ENCODE peak calls at places on chromosomes 7 and 10, in four cellular contexts. V is stomach, A is ovary, O is MM.1S. Z is an unnamed sample. For H3K4me1, the result is how much of the 10 kb centered on the place peaks cover.

GRCh38 chr7:34760271-34760670 is 102.3 kb downstream of the NPSR1 start:
- DNase-seq in V (no peak), A (no peak), O (no peak), Z (no peak)

GRCh38 chr7:7129381-7129780 is 53.0 kb upstream of the C1GALT1 start:
- DNase-seq in V (no peak), A (no peak), O (no peak), Z (no peak)

GRCh38 chr7:134605978-134606923 is 40.4 kb upstream of the BPGM start:
- DNase-seq in V (peak), A (peak), O (peak), Z (peak)

GRCh38 chr10:105545101-105545500 is 904.0 kb downstream of the SORCS3 start:
- DNase-seq in V (no peak), A (no peak), O (no peak), Z (no peak)

GRCh38 chr7:12549106-12549505 is 21.4 kb upstream of the SCIN start:
- DNase-seq in V (no peak), A (no peak), O (no peak), Z (no peak)

GRCh38 chr7:105202561-105203130 is 186.1 kb downstream of the SRPK2 start:
- DNase-seq in V (no peak), A (no peak), O (no peak), Z (no peak)

GRCh38 chr7:75599244-75599771 is 107.2 kb downstream of the SPDYE5 start:
- DNase-seq in V (no peak), A (no peak), O (no peak), Z (no peak)

GRCh38 chr10:126373982-126374381 is 14.3 kb downstream of the ADAM12 start:
- DNase-seq in V (no peak), A (no peak), O (no peak), Z (no peak)

GRCh38 chr10:71776528-71776927 is 3.2 kb upstream of the VSIR start:
- DNase-seq in V (no peak), A (no peak), O (no peak), Z (no peak)

GRCh38 chr10:89378006-89378627 is at the start of gene IFIT1B:
- DNase-seq in V (no peak), A (no peak), O (no peak), Z (no peak)

GRCh38 chr10:123808873-123809272 is 82.7 kb downstream of the CPXM2 start:
- DNase-seq in V (no peak), A (no peak), O (no peak), Z (no peak)

GRCh38 chr7:130189281-130189782 is 15.9 kb downstream of the TMEM209 start:
- DNase-seq in V (no peak), A (no peak), O (no peak), Z (no peak)

GRCh38 chr10:100999742-101000601 is at the start of gene LZTS2:
- DNase-seq in V (peak), A (peak), O (peak), Z (no peak)

GRCh38 chr10:113179270-113179669 is 229.2 kb downstream of the TCF7L2 start:
- DNase-seq in V (no peak), A (no peak), O (no peak), Z (no peak)

GRCh38 chr10:35641430-35642015 is 573 bp downstream of the FZD8 start:
- DNase-seq in V (peak), A (no peak), O (peak), Z (no peak)

GRCh38 chr10:31760674-31761081 is 168.0 kb downstream of the ARHGAP12 start:
- DNase-seq in V (no peak), A (no peak), O (no peak), Z (no peak)

GRCh38 chr10:31759124-31759798 is 169.4 kb downstream of the ARHGAP12 start:
- DNase-seq in V (peak), A (peak), O (no peak), Z (peak)

GRCh38 chr10:31761156-31761555 is 167.5 kb downstream of the ARHGAP12 start:
- DNase-seq in V (no peak), A (no peak), O (no peak), Z (no peak)

GRCh38 chr10:31759816-31760626 is 168.6 kb downstream of the ARHGAP12 start:
- DNase-seq in V (peak), A (peak), O (peak), Z (peak)

GRCh38 chr10:31762306-31762705 is 166.3 kb downstream of the ARHGAP12 start:
- DNase-seq in V (no peak), A (no peak), O (no peak), Z (no peak)
- H3K4me3 ChIP-seq in V (no peak), A (no peak), O (no peak), Z (no peak)

DNA sequence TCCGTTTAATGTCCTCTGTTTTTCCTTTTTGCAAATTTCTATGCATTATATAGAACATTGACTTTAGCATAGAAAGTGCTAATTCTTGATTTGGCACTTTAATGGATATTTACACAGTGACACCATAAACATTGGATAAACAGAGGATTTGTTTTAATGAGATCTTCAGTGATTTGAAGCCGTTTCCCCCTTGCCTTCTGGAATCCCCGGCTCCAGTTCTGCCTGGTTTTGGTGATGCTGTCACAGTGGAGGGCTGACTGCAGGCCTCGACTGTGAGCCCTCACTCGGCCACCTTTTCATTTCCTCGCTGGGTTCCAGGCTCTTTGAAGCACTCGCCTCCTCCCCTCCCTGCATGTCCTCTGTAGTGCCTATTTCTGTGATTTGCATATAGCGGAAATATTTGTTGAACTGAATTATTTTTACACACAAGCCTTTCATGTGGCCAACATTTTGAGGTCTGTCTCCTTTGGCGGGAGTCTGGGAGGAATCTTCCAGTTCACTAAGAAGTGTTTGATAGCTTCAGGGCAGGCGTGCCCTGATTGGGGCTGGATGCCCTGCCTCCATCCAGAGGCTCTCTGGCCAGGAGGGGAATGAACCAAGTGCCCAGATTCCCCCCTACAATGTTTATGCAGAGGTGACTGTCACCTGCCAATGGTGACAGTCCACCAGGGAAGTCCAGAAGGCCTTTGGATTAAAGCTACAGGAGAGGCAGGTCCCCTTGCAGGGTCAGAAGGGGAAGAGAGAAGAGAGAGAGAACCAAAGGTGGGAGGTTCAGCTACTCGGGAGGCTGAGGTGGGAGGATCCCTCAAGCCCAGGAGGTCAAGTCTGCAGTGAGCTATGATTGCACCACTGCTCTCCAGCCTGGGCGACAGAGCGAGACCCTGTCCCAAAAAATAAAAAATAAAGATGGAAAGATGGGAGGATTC is 67.5 kb downstream of the CUX1 start:
- DNase-seq in V (no peak), A (no peak), O (peak), Z (peak)
- H3K27ac ChIP-seq in V (peak), A (no peak), O (peak), Z (no peak)

GRCh38 chr10:132180736-132181135 is 6.0 kb upstream of the DPYSL4 start:
- DNase-seq in V (no peak), A (no peak), O (no peak), Z (no peak)

GRCh38 chr10:132183046-132183445 is 3.7 kb upstream of the DPYSL4 start:
- DNase-seq in V (peak), A (no peak), O (no peak), Z (no peak)

GRCh38 chr10:132181691-132182425 is 4.9 kb upstream of the DPYSL4 start:
- DNase-seq in V (no peak), A (no peak), O (no peak), Z (no peak)

GRCh38 chr10:132184816-132185593 is 1.7 kb upstream of the DPYSL4 start:
- DNase-seq in V (no peak), A (no peak), O (no peak), Z (no peak)

GRCh38 chr10:132182591-132182990 is 4.2 kb upstream of the DPYSL4 start:
- DNase-seq in V (no peak), A (no peak), O (no peak), Z (no peak)
- H3K4me1 ChIP-seq in V (under half), A (under half), O (under half), Z (under half)

DNA sequence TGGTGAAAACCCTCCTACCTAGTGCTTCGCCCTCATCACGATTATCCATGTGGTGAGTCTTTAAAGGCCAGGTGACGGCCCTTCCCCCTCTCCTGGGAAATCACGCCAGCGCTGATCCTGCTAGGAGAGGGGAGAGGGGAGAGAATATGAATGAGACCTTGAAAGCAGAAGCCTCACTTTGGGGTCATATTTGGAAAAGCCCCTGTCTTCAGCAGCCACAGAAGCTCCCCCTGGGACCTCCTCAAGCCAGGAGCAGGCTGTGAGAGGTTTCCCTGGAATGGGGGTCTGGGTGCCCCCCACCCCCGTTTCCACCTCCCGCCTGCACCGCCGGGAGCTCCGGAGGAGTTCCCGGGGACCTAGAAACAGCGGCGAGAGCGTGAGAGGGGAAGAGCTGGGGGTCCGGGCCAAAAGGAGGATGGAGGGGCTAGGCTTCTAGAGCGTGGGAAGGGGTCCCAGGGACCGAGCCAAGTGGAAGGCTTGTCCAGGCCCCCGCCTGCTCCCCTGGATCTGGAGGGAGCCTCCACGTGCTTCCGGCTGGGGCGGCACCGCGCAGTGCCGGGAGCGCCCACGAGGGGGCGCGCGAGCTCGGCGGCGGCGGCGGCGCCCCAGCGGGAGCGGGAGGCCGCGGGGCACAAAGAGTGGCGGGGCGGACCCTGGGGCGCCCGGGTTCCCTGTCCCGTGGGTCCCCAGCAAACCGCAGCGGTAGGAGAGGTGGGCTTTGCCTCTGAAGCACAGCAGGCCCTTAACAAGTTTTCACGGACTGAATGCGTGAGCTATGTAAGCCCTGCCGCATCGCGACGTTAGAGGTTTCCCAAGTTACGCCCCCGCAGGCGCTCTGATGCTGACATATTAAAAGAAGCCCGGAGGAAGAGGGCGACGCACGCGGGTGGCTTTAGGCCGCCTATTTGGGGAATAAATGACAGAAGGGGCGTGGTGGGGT is 104.3 kb upstream of the LRRC4 start:
- DNase-seq in V (peak), A (peak), O (peak), Z (peak)
- H3K4me3 ChIP-seq in V (peak), A (peak), O (peak), Z (peak)

GRCh38 chr7:26191974-26192479 is 8.5 kb downstream of the HNRNPA2B1 start:
- DNase-seq in V (no peak), A (no peak), O (no peak), Z (no peak)

GRCh38 chr7:26191233-26191973 is 9.1 kb downstream of the HNRNPA2B1 start:
- DNase-seq in V (no peak), A (no peak), O (no peak), Z (no peak)

GRCh38 chr7:26195182-26195581 is 5.4 kb downstream of the HNRNPA2B1 start:
- DNase-seq in V (no peak), A (no peak), O (no peak), Z (no peak)

GRCh38 chr7:26192485-26193087 is 8.0 kb downstream of the HNRNPA2B1 start:
- DNase-seq in V (no peak), A (no peak), O (no peak), Z (no peak)

GRCh38 chr7:26193432-26194206 is 6.9 kb downstream of the HNRNPA2B1 start:
- DNase-seq in V (no peak), A (no peak), O (no peak), Z (no peak)
- H3K27ac ChIP-seq in V (peak), A (no peak), O (no peak), Z (peak)

GRCh38 chr7:104052979-104053378 is 63.5 kb upstream of the RELN start:
- DNase-seq in V (no peak), A (no peak), O (no peak), Z (no peak)
- H3K4me1 ChIP-seq in V (under half), A (under half), O (under half), Z (under half)

DNA sequence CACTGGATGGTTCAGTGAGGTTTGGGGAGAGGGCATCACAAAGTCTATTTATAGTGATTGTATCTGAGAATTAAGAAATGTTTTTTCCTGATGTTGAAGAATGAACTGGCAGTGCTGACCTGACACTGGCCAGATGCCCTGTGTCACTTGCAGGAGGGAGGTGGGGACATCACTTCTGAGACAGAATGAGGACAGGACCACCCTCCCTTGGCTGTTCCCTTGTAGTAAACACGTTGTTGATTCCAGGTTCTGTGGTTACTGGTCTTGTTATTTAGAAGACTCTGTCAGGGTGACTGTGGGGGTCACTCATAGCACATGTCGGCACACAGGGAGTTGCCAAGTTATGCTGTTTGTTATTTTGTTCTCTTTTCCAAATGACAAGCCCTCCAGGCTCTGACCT is 126.4 kb downstream of the ADCY1 start:
- DNase-seq in V (peak), A (peak), O (no peak), Z (no peak)
- H3K4me3 ChIP-seq in V (no peak), A (no peak), O (no peak), Z (no peak)

GRCh38 chr10:93406367-93407145 is 75.6 kb downstream of the MYOF start:
- DNase-seq in V (no peak), A (no peak), O (no peak), Z (no peak)
- H3K27ac ChIP-seq in V (no peak), A (no peak), O (no peak), Z (no peak)

GRCh38 chr10:4685904-4686643 is 139.9 kb upstream of the AKR1E2 start:
- DNase-seq in V (no peak), A (no peak), O (no peak), Z (no peak)

GRCh38 chr10:4686644-4686996 is 139.4 kb upstream of the AKR1E2 start:
- DNase-seq in V (no peak), A (no peak), O (no peak), Z (no peak)

GRCh38 chr10:4687397-4687796 is 138.6 kb upstream of the AKR1E2 start:
- DNase-seq in V (no peak), A (no peak), O (no peak), Z (no peak)

GRCh38 chr10:4688620-4689019 is 137.4 kb upstream of the AKR1E2 start:
- DNase-seq in V (no peak), A (no peak), O (peak), Z (no peak)

DNA sequence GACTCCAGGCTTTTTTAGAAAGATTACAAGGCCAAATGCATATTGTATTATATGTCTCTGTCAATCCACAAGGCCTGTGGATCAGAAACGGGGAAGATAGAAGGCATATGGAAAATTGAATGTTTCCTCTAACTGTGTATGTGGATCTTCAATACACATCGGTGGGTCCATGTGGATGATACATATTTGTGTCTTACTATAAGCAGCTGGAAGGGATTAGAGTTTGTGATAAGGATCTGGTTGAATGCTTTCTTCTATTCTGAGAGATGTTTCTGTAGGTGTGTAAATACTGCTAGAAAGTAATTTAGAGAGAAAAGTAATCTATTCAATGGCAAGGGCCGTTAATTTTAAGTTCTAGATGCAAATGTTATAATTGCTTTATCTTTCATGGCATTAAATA is 137.8 kb upstream of the AKR1E2 start:
- DNase-seq in V (no peak), A (no peak), O (no peak), Z (no peak)
- H3K4me1 ChIP-seq in V (under half), A (under half), O (under half), Z (under half)

GRCh38 chr10:103739039-103739764 is 116.2 kb downstream of the SH3PXD2A start:
- DNase-seq in V (no peak), A (peak), O (no peak), Z (no peak)
- H3K4me3 ChIP-seq in V (no peak), A (no peak), O (no peak), Z (no peak)

Z was measured in naive thymus-derived CD4-positive, alpha-beta T cell.